ENCODE peak calls at places on chromosomes 1 and 21, in four cellular contexts. P, Q, I and R are unnamed samples.

GRCh38 chr1:27542463-27543273 is 52.7 kb upstream of the WASF2 start:
- DNase-seq in P (peak), I (peak), Q (peak), R (peak)

GRCh38 chr1:164961714-164962113 is 394.8 kb downstream of the LMX1A start:
- DNase-seq in I (no peak), P (peak), Q (no peak), R (no peak)

GRCh38 chr1:41486892-41487728 is 2.6 kb upstream of the EDN2 start:
- DNase-seq in I (no peak), Q (peak), P (no peak), R (peak)

GRCh38 chr1:18583326-18583941 is 47.2 kb upstream of the PAX7 start:
- DNase-seq in P (no peak), I (no peak), Q (no peak), R (peak)

GRCh38 chr1:107748529-107748928 is 216.5 kb downstream of the VAV3 start:
- DNase-seq in I (no peak), Q (peak), P (peak), R (no peak)

GRCh38 chr1:84217239-84217638 is 73.2 kb downstream of the PRKACB start:
- DNase-seq in I (no peak), Q (no peak), P (no peak), R (no peak)

GRCh38 chr1:208919371-208919770 is 664.1 kb upstream of the CAMK1G start:
- DNase-seq in P (peak), Q (no peak), I (no peak), R (no peak)

GRCh38 chr1:117271959-117272358 is 61.2 kb upstream of the VTCN1 start:
- DNase-seq in Q (no peak), I (no peak), P (peak), R (no peak)

GRCh38 chr1:58262702-58263101 is 283.8 kb downstream of the OMA1 start:
- DNase-seq in I (no peak), P (no peak), Q (no peak), R (no peak)

DNA sequence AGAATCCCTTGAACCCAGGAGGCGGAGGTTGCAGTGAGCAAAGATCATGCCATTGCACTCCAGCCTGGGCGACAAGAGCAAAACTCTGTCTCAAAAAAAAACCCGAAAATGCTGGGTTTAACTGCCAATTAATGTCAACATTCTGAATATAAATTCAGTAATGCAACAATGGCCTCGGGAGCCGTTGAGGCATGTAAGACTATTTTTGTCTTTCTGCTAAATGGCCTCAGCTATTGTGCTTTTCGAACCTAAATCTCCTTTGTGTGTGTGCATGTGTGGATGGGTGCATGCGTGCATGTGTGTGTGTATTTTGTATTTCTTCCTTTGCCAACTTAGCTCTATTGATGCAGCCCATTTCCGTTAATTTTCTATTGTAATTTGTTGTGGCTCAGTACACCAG is 31.6 kb downstream of the CLIC4 start:
- DNase-seq in P (no peak), I (no peak), Q (no peak), R (no peak)
- H3K9ac ChIP-seq in P (no peak), I (no peak), Q (no peak), R (no peak)

DNA sequence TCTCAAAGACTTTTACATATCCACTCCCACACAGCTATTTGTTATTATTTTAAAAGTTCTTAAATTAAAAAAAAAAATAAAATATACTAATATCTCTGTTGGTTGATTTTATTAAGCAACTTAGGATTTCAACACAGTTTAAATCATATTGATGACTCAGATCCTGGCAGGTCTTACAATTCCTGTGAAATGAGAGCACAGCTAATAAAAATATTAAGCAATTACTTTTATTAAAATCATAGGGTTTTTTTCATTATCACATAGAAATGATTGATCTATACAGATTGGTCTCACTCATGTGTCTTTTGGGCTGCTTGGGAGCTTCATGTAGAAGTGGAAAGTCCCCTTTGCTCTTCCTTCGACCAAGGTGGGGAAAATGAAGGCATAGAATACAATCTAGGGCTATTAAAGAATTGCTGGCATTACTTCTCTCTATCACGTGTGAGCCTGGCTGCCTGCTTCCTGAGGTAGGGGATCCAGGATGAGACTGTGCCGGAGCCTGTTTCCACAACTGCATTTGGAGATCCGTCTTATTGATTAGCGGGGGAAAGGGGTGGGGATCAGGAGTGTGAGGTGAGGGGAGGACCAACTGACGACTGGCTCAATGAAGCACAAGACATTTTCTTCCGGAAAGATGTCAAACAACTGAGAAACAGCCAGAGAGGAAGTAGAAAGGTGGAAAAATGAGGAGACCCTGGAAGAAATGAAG is 858.0 kb downstream of the USP25 start:
- DNase-seq in Q (peak), I (no peak), P (peak), R (peak)
- H3K4me3 ChIP-seq in Q (peak), I (no peak), P (peak), R (peak)

GRCh38 chr1:160243767-160244166 is 18.6 kb downstream of the DCAF8 start:
- DNase-seq in P (no peak), I (no peak), Q (no peak), R (no peak)

GRCh38 chr1:160247053-160247452 is 15.3 kb downstream of the DCAF8 start:
- DNase-seq in Q (no peak), P (no peak), I (no peak), R (no peak)

GRCh38 chr1:160245420-160245819 is 16.9 kb downstream of the DCAF8 start:
- DNase-seq in P (no peak), I (no peak), Q (no peak), R (no peak)

GRCh38 chr1:160239582-160240299 is 22.6 kb downstream of the DCAF8 start:
- DNase-seq in P (no peak), Q (no peak), I (no peak), R (no peak)

DNA sequence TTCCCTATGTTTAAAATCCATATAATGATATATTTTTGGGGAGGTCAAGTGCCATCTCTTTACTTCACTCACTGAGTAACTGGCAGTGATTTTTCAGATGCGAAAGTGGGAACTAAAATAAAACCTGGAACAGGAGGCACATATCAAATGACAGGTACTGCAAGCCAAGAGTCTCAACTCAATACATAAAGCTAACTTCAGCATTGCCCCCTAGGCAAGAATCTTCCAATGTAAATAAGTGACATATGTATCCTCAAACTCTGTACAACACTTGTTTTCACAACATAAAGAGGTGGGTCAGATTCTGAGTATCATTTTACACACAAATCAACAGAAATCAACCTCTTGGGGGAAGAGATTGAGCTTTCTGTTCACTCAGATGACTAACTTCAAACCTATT is 18.1 kb downstream of the DCAF8 start:
- DNase-seq in Q (no peak), I (no peak), P (peak), R (no peak)
- TF ChIP-seq CTCF in Q (no peak), I (no peak), P (no peak), R (no peak)

GRCh38 chr1:14970799-14971141 is 182.8 kb upstream of the TMEM51 start:
- DNase-seq in Q (no peak), I (no peak), P (no peak), R (no peak)

GRCh38 chr1:14970115-14970798 is 183.3 kb upstream of the TMEM51 start:
- DNase-seq in Q (peak), I (peak), P (peak), R (no peak)

GRCh38 chr1:14969006-14969405 is 184.5 kb upstream of the TMEM51 start:
- DNase-seq in I (no peak), Q (no peak), P (no peak), R (no peak)

GRCh38 chr1:14972107-14972506 is 181.4 kb upstream of the TMEM51 start:
- DNase-seq in P (no peak), Q (no peak), I (no peak), R (no peak)

DNA sequence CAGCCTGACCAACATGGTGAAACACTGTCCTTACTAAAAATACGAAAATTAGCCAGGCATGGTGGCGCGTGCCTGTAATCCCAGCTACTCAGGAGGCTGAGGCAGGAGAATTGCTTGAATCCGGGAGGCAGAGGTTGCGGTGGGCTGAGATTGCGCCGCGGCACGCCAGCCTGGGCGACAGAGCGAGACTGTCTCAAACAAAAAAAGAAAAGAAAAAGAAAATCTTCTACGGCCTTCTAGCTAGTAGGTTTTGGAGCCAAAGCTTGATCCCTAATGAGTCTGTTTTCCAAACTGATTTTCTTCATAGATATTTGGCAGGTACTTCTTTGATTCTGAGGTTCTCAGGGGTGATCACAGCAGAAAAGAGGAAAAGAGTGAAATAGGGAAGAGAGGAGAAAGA is 182.3 kb upstream of the TMEM51 start:
- DNase-seq in Q (no peak), I (no peak), P (no peak), R (no peak)
- H3K9ac ChIP-seq in Q (no peak), I (no peak), P (no peak), R (no peak)

DNA sequence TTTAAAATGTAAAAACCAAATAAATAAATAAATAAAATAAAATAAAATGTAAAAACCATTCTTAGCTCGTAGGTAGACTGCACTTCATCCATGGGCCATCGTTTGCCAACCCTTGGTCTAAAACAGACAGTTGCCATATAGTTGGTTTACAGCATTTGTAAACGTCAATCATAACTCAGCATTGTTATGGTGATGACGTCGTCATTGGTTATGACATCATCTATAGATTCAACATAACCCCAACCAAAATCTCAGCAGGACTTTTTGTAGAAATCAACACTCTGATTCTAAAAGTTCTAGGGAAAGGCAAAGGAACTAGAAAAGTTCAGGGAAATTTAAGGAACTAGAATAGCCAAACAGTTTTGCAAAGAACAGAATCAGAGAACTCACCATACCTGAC is 15.8 kb upstream of the SUMO3 start:
- DNase-seq in P (no peak), Q (no peak), I (no peak), R (no peak)
- H3K4me3 ChIP-seq in P (no peak), Q (no peak), I (no peak), R (no peak)